ENCODE peak calls at places on chromosome 22, in four cellular contexts. D, L, N and Z are unnamed samples.

GRCh38 chr22:34812631-34813030 is 253.3 kb upstream of the ISX start:
- DNase-seq in N (peak), L (no peak), D (no peak), Z (no peak)

GRCh38 chr22:39148727-39149535 is 3.5 kb downstream of the CBX7 start:
- DNase-seq in L (no peak), D (peak), N (no peak), Z (peak)

GRCh38 chr22:33242078-33242477 is 183.9 kb upstream of the SYN3 start:
- DNase-seq in D (no peak), L (no peak), N (peak), Z (no peak)

GRCh38 chr22:27241430-27242110 is 560.0 kb downstream of the MN1 start:
- DNase-seq in D (no peak), N (no peak), L (no peak), Z (peak)

GRCh38 chr22:25110846-25111578 is 88.6 kb upstream of the CRYBB3 start:
- DNase-seq in L (peak), N (peak), D (peak), Z (no peak)

GRCh38 chr22:42947211-42947990 is 67.5 kb downstream of the PACSIN2 start:
- DNase-seq in D (no peak), L (no peak), N (peak), Z (peak)

GRCh38 chr22:27032121-27032761 is 374.9 kb downstream of the MIAT start:
- DNase-seq in N (no peak), D (no peak), L (no peak), Z (peak)

GRCh38 chr22:43860831-43861230 is 1.5 kb downstream of the SULT4A1 start:
- DNase-seq in N (no peak), D (no peak), L (peak), Z (no peak)

GRCh38 chr22:32587449-32587848 is 112.8 kb downstream of the FBXO7 start:
- DNase-seq in D (no peak), N (no peak), L (no peak), Z (no peak)

GRCh38 chr22:47149976-47150375 is 387.5 kb downstream of the TBC1D22A start:
- DNase-seq in N (no peak), D (no peak), L (no peak), Z (no peak)

GRCh38 chr22:43270314-43270908 is 72.8 kb downstream of the SCUBE1 start:
- DNase-seq in L (no peak), D (no peak), N (no peak), Z (no peak)

GRCh38 chr22:24928322-24928721 is 18.2 kb downstream of the LHFPL7 start:
- DNase-seq in N (no peak), L (no peak), D (no peak), Z (no peak)

GRCh38 chr22:44936201-44936600 is 73.6 kb downstream of the PHF21B start:
- DNase-seq in L (no peak), N (no peak), D (no peak), Z (no peak)

GRCh38 chr22:25223269-25223850 is 3.9 kb downstream of the CRYBB2 start:
- DNase-seq in L (no peak), D (no peak), N (no peak), Z (no peak)

GRCh38 chr22:24434472-24435322 is 7.3 kb downstream of the ADORA2A start:
- DNase-seq in L (peak), N (no peak), D (peak), Z (no peak)

GRCh38 chr22:44201556-44202129 is 20.9 kb downstream of the PARVG start:
- DNase-seq in N (no peak), L (no peak), D (peak), Z (no peak)

GRCh38 chr22:25282671-25283561 is 63.5 kb downstream of the CRYBB2 start:
- DNase-seq in D (no peak), L (no peak), N (no peak), Z (no peak)

GRCh38 chr22:27989758-27990450 is 70.8 kb upstream of the PITPNB start:
- DNase-seq in D (no peak), N (no peak), L (no peak), Z (no peak)

GRCh38 chr22:17121235-17122195 is at the start of gene TMEM121B:
- DNase-seq in N (peak), D (peak), L (peak), Z (peak)

GRCh38 chr22:17303840-17304779 is 65.2 kb upstream of the CECR2 start:
- DNase-seq in D (peak), N (no peak), L (no peak), Z (no peak)

GRCh38 chr22:32083000-32083399 is 39.9 kb downstream of the SLC5A1 start:
- DNase-seq in L (no peak), D (no peak), N (no peak), Z (no peak)

GRCh38 chr22:27487600-27488450 is 313.7 kb downstream of the MN1 start:
- DNase-seq in L (no peak), N (no peak), D (no peak), Z (no peak)

GRCh38 chr22:45885941-45886395 is 91.0 kb downstream of the WNT7B start:
- DNase-seq in N (no peak), D (peak), L (peak), Z (no peak)

GRCh38 chr22:43693245-43693644 is 118.9 kb downstream of the EFCAB6 start:
- DNase-seq in N (no peak), L (no peak), D (no peak), Z (no peak)

GRCh38 chr22:38867496-38868285 is 4.3 kb downstream of the CBX6 start:
- DNase-seq in D (no peak), N (no peak), L (peak), Z (no peak)

GRCh38 chr22:44261861-44262595 is 50.7 kb downstream of the SHISAL1 start:
- DNase-seq in N (no peak), L (no peak), D (no peak), Z (no peak)

GRCh38 chr22:37504964-37505363 is 14.3 kb downstream of the CARD10 start:
- DNase-seq in N (no peak), L (no peak), D (no peak), Z (no peak)

GRCh38 chr22:37503183-37503683 is 16.0 kb downstream of the CARD10 start:
- DNase-seq in L (no peak), N (no peak), D (no peak), Z (no peak)

GRCh38 chr22:37502342-37503182 is 16.4 kb upstream of the MFNG start:
- DNase-seq in L (peak), N (peak), D (no peak), Z (no peak)

GRCh38 chr22:37505565-37505964 is 13.7 kb downstream of the CARD10 start:
- DNase-seq in N (no peak), L (no peak), D (no peak), Z (no peak)

DNA sequence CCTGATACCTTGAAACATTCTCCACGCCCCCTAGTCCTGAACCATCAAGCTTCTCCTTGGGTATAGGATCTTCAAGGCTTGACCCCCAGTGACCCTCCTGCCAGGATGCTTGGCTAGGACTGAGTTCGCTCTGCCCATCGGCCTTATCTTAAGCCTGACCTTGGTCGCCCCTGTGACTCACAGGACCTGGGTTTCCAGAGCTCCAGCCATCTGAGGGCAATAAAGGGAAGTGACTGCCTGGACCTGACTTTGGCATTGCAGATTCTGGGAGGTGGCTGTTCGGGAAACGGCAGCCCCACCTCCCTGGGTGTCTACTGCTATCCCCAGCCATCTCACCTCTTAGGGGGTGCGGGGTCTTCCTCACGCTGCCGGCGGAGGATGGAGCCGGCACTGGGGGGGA is 15.4 kb downstream of the CARD10 start:
- DNase-seq in D (no peak), L (no peak), N (no peak), Z (no peak)
- H3K27ac ChIP-seq in D (no peak), L (peak), N (no peak), Z (no peak)

DNA sequence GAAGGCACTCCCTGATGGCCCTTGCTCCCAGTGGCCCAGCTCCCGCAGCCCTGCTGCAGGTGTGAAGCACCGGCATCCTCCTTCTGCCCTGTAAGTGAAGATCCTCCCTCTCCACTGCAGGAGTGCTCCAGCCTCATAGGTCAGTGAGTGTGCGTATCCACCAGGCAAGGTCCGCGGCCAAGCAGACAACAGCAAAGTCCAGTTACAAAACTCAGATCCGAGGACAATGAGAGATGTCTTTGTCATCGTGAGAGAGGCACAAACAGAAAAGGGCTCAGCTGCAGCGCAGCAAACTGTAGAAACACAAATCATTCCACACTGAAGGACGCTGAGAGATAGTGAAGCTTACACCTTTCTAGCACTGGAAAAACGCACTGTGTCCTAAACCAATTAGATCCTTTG is 46.1 kb downstream of the MYH9 start:
- DNase-seq in D (no peak), L (no peak), N (no peak), Z (peak)
- H3K27ac ChIP-seq in D (no peak), L (peak), N (no peak), Z (peak)

DNA sequence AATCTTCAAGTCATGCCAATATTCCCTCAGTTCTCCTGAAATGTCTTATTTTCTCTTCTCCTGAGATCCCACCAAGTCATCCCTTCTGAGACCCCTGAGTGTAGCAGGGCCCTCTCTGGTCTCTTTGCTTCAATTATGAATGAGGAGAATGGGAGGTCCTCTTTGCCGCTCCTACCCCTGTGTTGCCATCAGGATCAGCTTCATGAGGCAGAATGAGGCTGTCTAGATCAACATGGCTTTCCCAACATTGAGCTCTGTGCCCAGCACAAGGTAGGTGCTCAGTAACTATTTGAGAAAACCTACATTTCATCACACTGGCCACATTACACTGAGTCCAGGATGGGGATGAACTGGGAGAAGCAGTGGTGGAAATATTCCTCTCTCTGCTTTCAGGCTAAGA is 107.2 kb downstream of the ZNF280B start:
- DNase-seq in D (no peak), L (no peak), N (no peak), Z (no peak)
- H3K27ac ChIP-seq in D (no peak), L (no peak), N (no peak), Z (no peak)

DNA sequence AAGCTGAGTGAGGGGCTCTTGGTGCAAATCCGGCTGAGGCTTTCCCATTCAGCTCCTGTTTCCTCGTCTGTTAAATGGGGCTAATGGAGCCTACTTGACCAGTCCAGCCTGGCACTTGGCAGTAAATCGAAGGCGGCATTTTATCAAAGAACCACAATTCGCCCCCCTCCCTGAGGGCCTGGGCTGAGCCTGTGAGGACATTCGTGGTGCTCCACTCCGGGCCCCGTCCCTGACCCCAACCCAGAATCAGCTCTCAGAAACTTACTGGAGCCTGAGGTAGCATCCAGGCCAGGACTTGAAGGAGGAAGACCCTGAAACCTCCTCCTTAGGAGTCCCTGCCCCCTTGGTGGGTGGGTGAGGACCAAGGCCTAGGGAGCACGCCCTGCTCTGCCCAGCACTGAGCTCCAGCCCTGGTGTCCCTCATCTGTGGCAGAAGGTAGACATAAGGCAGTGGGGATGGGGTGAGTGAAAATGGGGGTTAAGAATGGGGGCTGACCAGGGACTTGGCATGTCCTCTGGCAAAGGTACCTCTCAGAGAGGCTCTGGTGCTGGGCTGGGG is 2.1 kb upstream of the CASTOR1 start:
- DNase-seq in D (no peak), L (no peak), N (no peak), Z (no peak)
- H3K27ac ChIP-seq in D (no peak), L (peak), N (no peak), Z (peak)

DNA sequence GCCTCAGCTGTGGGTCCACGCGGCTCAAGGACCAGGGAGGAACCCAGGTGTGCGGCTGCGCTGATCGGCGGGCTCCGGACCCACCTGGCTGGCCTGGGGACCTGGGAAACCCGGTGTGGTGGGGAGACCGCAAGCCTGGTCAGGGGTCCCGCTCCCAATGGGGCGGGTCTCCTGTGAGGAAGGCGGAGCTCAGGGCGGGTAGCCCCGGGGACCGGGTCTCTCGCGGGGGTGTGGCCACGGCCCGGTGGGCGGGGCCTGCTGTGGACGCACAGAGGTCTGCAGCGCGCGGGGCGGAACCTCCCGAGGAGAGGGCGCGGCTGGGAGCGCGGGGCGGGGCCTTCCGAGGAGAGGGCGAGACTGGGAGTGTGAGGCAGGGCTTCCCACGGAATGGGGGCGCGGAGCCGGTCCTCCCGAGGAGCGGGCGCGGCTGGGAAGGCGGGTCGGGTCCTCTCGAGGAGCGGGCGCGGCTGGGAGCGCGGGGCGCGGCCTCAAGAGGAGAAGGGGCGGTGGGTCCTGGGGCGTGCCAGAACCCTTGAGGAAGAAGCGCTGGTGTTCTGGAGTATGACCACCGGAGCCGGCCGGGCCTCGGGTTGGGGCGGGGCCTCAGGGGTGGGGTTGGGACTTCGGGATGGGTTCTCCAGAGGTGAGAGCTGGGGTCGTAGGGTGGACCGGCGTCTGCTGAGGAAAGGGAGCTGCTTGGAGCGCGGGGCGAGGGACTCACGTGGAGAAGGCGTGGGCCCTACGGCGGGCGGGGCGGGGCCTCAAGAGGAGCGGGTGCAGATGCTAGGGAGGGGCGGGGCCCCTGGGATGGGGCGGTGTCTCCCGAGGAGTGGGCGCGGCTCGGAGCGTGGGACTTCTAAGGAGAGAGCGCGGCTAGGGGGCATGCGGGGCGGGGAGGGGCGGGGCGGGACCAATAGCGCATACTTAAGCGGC is 20.8 kb downstream of the DGCR6L start:
- DNase-seq in L (peak), N (peak), D (peak), Z (peak)
- H3K27ac ChIP-seq in L (no peak), N (no peak), D (no peak), Z (no peak)

GRCh38 chr22:35870517-35871275 is 153.0 kb downstream of the APOL5 start:
- DNase-seq in N (no peak), L (no peak), D (no peak), Z (no peak)

GRCh38 chr22:35866646-35867045 is 149.0 kb downstream of the APOL5 start:
- DNase-seq in N (no peak), D (no peak), L (no peak), Z (no peak)

GRCh38 chr22:35873426-35873825 is 155.2 kb downstream of the RBFOX2 start:
- DNase-seq in L (no peak), D (no peak), N (no peak), Z (no peak)

GRCh38 chr22:35872451-35872850 is 154.8 kb downstream of the APOL5 start:
- DNase-seq in L (no peak), D (no peak), N (no peak), Z (no peak)

DNA sequence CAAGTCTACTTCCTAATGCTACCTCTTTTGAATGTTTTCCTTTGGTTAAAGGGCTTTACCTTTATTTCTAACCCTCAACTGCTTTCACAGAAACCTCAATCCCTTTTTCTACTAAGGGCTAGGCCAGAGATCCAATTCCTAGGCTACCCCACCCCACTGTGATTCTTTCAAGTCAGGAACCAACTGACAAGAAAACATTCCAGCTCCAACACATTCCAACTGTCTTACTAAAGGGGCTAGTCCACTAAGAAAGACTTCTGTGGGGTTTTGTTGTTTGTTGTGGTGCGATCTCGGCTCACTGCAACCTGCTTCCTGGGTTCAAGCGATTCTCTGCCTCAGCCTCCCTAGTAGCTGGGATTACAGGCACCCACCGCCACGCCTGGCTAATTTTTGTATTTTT is 151.3 kb downstream of the APOL5 start:
- DNase-seq in N (no peak), L (no peak), D (no peak), Z (no peak)
- H3K27ac ChIP-seq in N (no peak), L (no peak), D (no peak), Z (no peak)

DNA sequence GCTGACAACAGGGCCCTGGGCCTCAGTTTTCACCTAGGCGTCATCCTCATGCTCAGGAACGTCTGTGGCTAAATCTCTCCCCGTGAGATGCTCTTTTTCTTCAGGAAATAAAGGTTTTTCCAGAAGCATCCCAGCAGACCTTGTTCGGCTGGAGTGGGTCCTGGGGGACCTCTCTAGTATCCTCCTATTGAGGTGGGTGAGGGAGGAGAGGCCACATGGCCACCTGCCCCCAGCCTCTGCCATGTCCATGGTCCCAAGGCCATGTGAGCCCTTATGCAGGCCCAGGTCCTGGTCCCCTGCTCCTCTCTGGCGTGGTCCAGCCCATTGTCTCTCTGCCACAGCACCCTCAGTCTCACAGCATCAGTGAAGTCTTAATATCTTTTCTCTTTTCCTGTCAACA is 22.0 kb downstream of the ALG12 start:
- DNase-seq in N (no peak), L (peak), D (no peak), Z (no peak)
- H3K27ac ChIP-seq in N (no peak), L (no peak), D (no peak), Z (no peak)

GRCh38 chr22:48538291-48538820 is 1289.3 kb downstream of the BRD1 start:
- DNase-seq in L (no peak), N (no peak), D (no peak), Z (peak)

GRCh38 chr22:48536691-48537591 is 1290.7 kb downstream of the BRD1 start:
- DNase-seq in L (no peak), D (no peak), N (no peak), Z (peak)

GRCh38 chr22:48532986-48533385 is 1294.7 kb downstream of the BRD1 start:
- DNase-seq in D (no peak), N (no peak), L (no peak), Z (no peak)

GRCh38 chr22:48534395-48534958 is 1293.2 kb downstream of the BRD1 start:
- DNase-seq in N (no peak), L (no peak), D (no peak), Z (no peak)

GRCh38 chr22:48535868-48536690 is 1291.6 kb downstream of the BRD1 start:
- DNase-seq in L (no peak), N (no peak), D (no peak), Z (peak)
- H3K27ac ChIP-seq in L (no peak), N (no peak), D (no peak), Z (peak)